ENCODE peak calls at places on chromosomes 13 and 19, in seven cellular contexts. E, F, B, Y, O, H and G are unnamed samples. For H3K27me3, the result is how much of the 10 kb centered on the place peaks cover.

GRCh38 chr19:8576273-8576993 is 809 bp downstream of the MYO1F start:
- DNase-seq in E (no peak), F (no peak), B (no peak), Y (peak), O (no peak), H (no peak), G (no peak)

GRCh38 chr13:30002577-30002976 is 152.2 kb upstream of the UBL3 start:
- DNase-seq in E (no peak), F (peak), B (no peak), Y (no peak), O (peak), H (no peak), G (no peak)

GRCh38 chr19:16288544-16288943 is 36.1 kb upstream of the KLF2 start:
- DNase-seq in E (peak), F (no peak), B (no peak), Y (no peak), O (peak), H (no peak), G (no peak)

GRCh38 chr13:19587635-19588300 is 26.4 kb upstream of the TPTE2 start:
- DNase-seq in E (peak), F (peak), B (no peak), Y (no peak), O (peak), H (no peak), G (peak)

GRCh38 chr13:71290963-71291937 is 575.8 kb downstream of the DACH1 start:
- DNase-seq in E (peak), F (peak), B (peak), Y (peak), O (peak), H (no peak), G (peak)

GRCh38 chr13:47112205-47112896 is 215.5 kb upstream of the HTR2A start:
- DNase-seq in E (no peak), F (no peak), B (no peak), Y (no peak), O (peak), H (no peak), G (no peak)

GRCh38 chr19:4909172-4909896 is at the start of gene UHRF1:
- DNase-seq in E (no peak), F (no peak), B (no peak), Y (peak), O (peak), H (no peak), G (no peak)

GRCh38 chr19:6319376-6319775 is 14.0 kb downstream of the ACER1 start:
- DNase-seq in E (no peak), F (no peak), B (no peak), Y (no peak), O (no peak), H (no peak), G (no peak)

GRCh38 chr13:89401209-89401810 is 1730.1 kb downstream of the SLITRK5 start:
- DNase-seq in E (no peak), F (peak), B (no peak), Y (no peak), O (peak), H (no peak), G (no peak)

GRCh38 chr19:6126335-6126974 is 9.0 kb upstream of the ACSBG2 start:
- DNase-seq in E (peak), F (peak), B (no peak), Y (no peak), O (peak), H (no peak), G (peak)

GRCh38 chr13:97367427-97367826 is 66.5 kb upstream of the RAP2A start:
- DNase-seq in E (no peak), F (peak), B (no peak), Y (no peak), O (peak), H (peak), G (no peak)

GRCh38 chr19:19105365-19106060 is 32.8 kb downstream of the TMEM161A start:
- DNase-seq in E (no peak), F (peak), B (no peak), Y (peak), O (peak), H (peak), G (no peak)

GRCh38 chr19:13127051-13127450 is 9.0 kb downstream of the NACC1 start:
- DNase-seq in E (no peak), F (no peak), B (no peak), Y (no peak), O (peak), H (no peak), G (no peak)

GRCh38 chr13:49711218-49711863 is 20.1 kb upstream of the EBPL start:
- DNase-seq in E (no peak), F (peak), B (no peak), Y (no peak), O (peak), H (no peak), G (no peak)

GRCh38 chr13:72652681-72653080 is 74.7 kb downstream of the MZT1 start:
- DNase-seq in E (no peak), F (peak), B (no peak), Y (no peak), O (peak), H (no peak), G (no peak)

GRCh38 chr13:26964278-26965057 is 203.9 kb upstream of the GPR12 start:
- DNase-seq in E (no peak), F (peak), B (no peak), Y (no peak), O (peak), H (no peak), G (no peak)

GRCh38 chr19:30719991-30720329 is 347.8 kb downstream of the ZNF536 start:
- DNase-seq in E (no peak), F (no peak), B (no peak), Y (no peak), O (no peak), H (no peak), G (no peak)

GRCh38 chr13:111213964-111214726 is 99.0 kb downstream of the ARHGEF7 start:
- DNase-seq in E (no peak), F (no peak), B (no peak), Y (no peak), O (no peak), H (no peak), G (no peak)

GRCh38 chr19:3669134-3669436 is 31.2 kb downstream of the PIP5K1C start:
- DNase-seq in E (no peak), F (no peak), B (no peak), Y (no peak), O (no peak), H (no peak), G (no peak)

GRCh38 chr19:13741893-13742292 is 22.4 kb upstream of the MRI1 start:
- DNase-seq in E (no peak), F (no peak), B (no peak), Y (no peak), O (no peak), H (no peak), G (no peak)

GRCh38 chr13:112696001-112696868 is 6.4 kb downstream of the ATP11A start:
- DNase-seq in E (no peak), F (no peak), B (no peak), Y (no peak), O (no peak), H (peak), G (no peak)

GRCh38 chr19:12681074-12681987 is at the start of gene DHPS:
- DNase-seq in E (peak), F (peak), B (peak), Y (peak), O (peak), H (peak), G (peak)

GRCh38 chr19:6564393-6564792 is 26.6 kb downstream of the CD70 start:
- DNase-seq in E (peak), F (no peak), B (no peak), Y (no peak), O (peak), H (no peak), G (no peak)

GRCh38 chr13:24709186-24709913 is 29.1 kb downstream of the ATP12A start:
- DNase-seq in E (peak), F (no peak), B (peak), Y (peak), O (no peak), H (no peak), G (peak)

GRCh38 chr19:46060012-46060411 is 19.2 kb upstream of the IGFL4 start:
- DNase-seq in E (no peak), F (no peak), B (no peak), Y (no peak), O (no peak), H (no peak), G (no peak)
- H3K27me3 ChIP-seq in E (under half), F (under half), B (under half), Y (under half), O (under half), H (under half), G (under half)

GRCh38 chr13:37457594-37457993 is 141.0 kb downstream of the POSTN start:
- DNase-seq in E (no peak), F (no peak), B (no peak), Y (no peak), O (no peak), H (no peak), G (no peak)
- H3K27me3 ChIP-seq in E (under half), F (under half), B (under half), Y (under half), O (under half), H (under half), G (under half)

GRCh38 chr19:1523412-1524205 is at the start of gene PLK5:
- DNase-seq in E (no peak), F (no peak), B (no peak), Y (no peak), O (no peak), H (no peak), G (no peak)
- H3K27me3 ChIP-seq in E (under half), F (under half), B (under half), Y (half or more), O (under half), H (half or more), G (under half)

GRCh38 chr13:33017410-33017929 is 1.2 kb downstream of the KL start:
- DNase-seq in E (peak), F (no peak), B (no peak), Y (peak), O (peak), H (peak), G (no peak)
- H3K27me3 ChIP-seq in E (under half), F (under half), B (half or more), Y (under half), O (under half), H (under half), G (under half)

DNA sequence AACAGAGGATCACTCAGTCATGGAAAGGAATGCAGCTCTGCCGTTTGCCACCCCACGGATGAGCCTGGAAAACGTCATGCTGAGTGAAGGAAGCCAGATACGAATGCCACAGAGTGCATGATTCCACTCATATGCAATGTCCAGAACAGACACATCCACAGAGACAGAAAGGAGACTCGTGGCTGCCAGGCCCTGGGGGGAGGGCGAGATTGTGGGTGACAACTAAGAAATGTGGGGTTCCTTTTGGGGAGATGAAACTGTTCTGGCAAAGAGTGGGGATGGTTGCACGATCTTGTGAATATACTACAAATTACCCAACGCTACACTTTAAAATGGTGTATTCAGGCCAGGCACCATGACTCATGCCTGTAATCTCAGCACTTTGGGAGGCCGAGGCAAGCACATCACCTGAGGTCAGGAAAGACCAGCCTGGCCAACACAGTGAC is 27.2 kb upstream of the NAPA start:
- DNase-seq in E (no peak), F (peak), B (no peak), Y (peak), O (peak), H (peak), G (no peak)
- H3K27me3 ChIP-seq in E (under half), F (under half), B (under half), Y (under half), O (under half), H (under half), G (under half)

DNA sequence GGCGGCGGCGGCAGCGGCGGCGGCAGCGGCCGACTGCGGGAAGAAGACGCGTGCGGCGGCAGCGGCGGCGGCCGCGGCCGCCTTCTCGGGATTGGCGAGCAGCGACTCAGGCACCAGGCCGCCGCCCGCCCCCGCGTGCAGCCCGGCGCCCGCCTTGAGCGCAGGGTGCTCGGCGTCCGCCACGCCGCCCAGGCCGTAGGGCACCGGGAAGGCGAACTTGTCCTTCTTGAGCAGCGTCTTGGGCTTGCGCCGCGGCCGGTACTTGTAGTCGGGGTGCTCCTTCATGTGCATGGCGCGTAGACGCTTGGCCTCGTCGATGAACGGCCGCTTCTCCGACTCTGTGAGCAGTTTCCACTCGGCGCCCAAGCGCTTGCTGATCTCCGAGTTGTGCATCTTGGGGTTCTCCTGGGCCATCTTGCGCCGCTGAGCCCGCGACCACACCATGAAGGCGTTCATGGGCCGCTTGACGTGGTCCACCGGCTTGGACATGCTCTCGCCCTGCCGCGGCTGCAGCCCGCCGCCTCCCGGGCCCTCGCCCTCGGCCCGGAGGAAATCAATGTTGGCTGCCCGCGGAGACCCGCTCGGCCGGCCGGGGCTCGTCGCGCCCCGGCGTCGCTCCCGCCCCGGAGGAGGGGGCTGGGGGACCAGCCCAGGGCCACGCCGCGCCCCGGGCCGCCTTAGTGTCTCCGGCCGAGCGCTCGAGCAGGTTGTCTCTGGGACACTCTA is 621 bp downstream of the SOX21 start:
- DNase-seq in E (no peak), F (no peak), B (no peak), Y (no peak), O (peak), H (peak), G (no peak)
- H3K27me3 ChIP-seq in E (under half), F (half or more), B (half or more), Y (half or more), O (half or more), H (half or more), G (under half)

GRCh38 chr13:52845334-52845761 is 3.1 kb downstream of the PCDH8 start:
- DNase-seq in E (no peak), F (no peak), B (no peak), Y (no peak), O (no peak), H (no peak), G (no peak)

GRCh38 chr13:52838433-52839107 is 9.9 kb downstream of the PCDH8 start:
- DNase-seq in E (no peak), F (no peak), B (no peak), Y (no peak), O (no peak), H (no peak), G (no peak)

GRCh38 chr13:52845766-52846566 is 2.5 kb downstream of the PCDH8 start:
- DNase-seq in E (no peak), F (no peak), B (no peak), Y (peak), O (peak), H (no peak), G (no peak)

GRCh38 chr13:52840066-52840465 is 8.4 kb downstream of the PCDH8 start:
- DNase-seq in E (no peak), F (no peak), B (no peak), Y (no peak), O (no peak), H (no peak), G (no peak)

GRCh38 chr13:52842440-52842839 is 6.0 kb downstream of the PCDH8 start:
- DNase-seq in E (no peak), F (no peak), B (no peak), Y (no peak), O (no peak), H (no peak), G (no peak)
- H3K27me3 ChIP-seq in E (under half), F (under half), B (under half), Y (half or more), O (under half), H (half or more), G (under half)